ENCODE peak calls at places on chromosomes 6 and 20, in eight cellular contexts. I is SK-N-SH, P is OCI-LY7, K is PC-3, S is GM23248, D is HCT116, R is hepatocyte, J is neural progenitor cell. G is an unnamed sample.

GRCh38 chr6:45327956-45328522 is at the start of gene RUNX2:
- DNase-seq in J (no peak), K (peak), S (peak), D (no peak), R (peak), P (no peak), I (no peak), G (peak)

GRCh38 chr20:36919715-36920333 is 31.7 kb downstream of the SAMHD1 start:
- DNase-seq in I (peak), K (peak), P (peak), R (peak), S (peak), J (peak), D (peak), G (peak)

GRCh38 chr20:2889797-2890196 is 16.5 kb downstream of the PTPRA start:
- DNase-seq in S (no peak), D (no peak), R (no peak), I (no peak), P (no peak), K (no peak), J (no peak), G (no peak)

GRCh38 chr6:137601471-137601870 is 107.3 kb upstream of the OLIG3 start:
- DNase-seq in J (no peak), D (no peak), I (no peak), K (no peak), P (no peak), S (no peak), R (no peak), G (no peak)

GRCh38 chr20:41854765-41855164 is 236.6 kb upstream of the CHD6 start:
- DNase-seq in S (peak), R (peak), K (peak), J (no peak), D (no peak), P (no peak), I (no peak), G (no peak)

GRCh38 chr6:35425284-35425683 is 26.9 kb upstream of the FANCE start:
- DNase-seq in J (peak), K (peak), D (no peak), P (no peak), I (no peak), S (peak), R (no peak), G (no peak)

GRCh38 chr6:168440520-168441433 is at the start of gene SMOC2:
- DNase-seq in P (no peak), I (peak), J (peak), S (no peak), R (peak), K (no peak), D (no peak), G (peak)

GRCh38 chr20:13397300-13397724 is 176.2 kb downstream of the ISM1 start:
- DNase-seq in R (no peak), S (peak), I (no peak), J (no peak), D (no peak), K (no peak), P (no peak), G (no peak)

GRCh38 chr6:15242937-15243614 is 2.8 kb upstream of the JARID2 start:
- DNase-seq in S (no peak), J (peak), P (no peak), I (no peak), R (no peak), D (no peak), K (no peak), G (peak)

GRCh38 chr6:21987501-21987957 is 309.3 kb downstream of the PRL start:
- DNase-seq in D (peak), I (peak), K (peak), J (peak), P (no peak), R (peak), S (peak), G (peak)

GRCh38 chr6:108897371-108897770 is 49.1 kb downstream of the ARMC2 start:
- DNase-seq in P (no peak), R (no peak), J (no peak), I (no peak), S (peak), K (peak), D (peak), G (no peak)

GRCh38 chr20:20895537-20895936 is 183.1 kb upstream of the RALGAPA2 start:
- DNase-seq in D (no peak), R (no peak), P (no peak), K (no peak), S (no peak), I (no peak), J (no peak), G (no peak)

GRCh38 chr20:57473246-57474042 is 51.5 kb downstream of the CTCFL start:
- DNase-seq in J (no peak), P (peak), K (no peak), I (no peak), D (no peak), R (no peak), S (no peak), G (peak)

GRCh38 chr6:56424068-56424467 is 176.7 kb upstream of the COL21A1 start:
- DNase-seq in S (no peak), D (no peak), R (no peak), P (no peak), J (no peak), K (no peak), I (no peak), G (no peak)

GRCh38 chr6:24340998-24341934 is 16.6 kb downstream of the DCDC2 start:
- DNase-seq in J (no peak), K (peak), S (peak), R (peak), I (no peak), P (no peak), D (no peak), G (no peak)

DNA sequence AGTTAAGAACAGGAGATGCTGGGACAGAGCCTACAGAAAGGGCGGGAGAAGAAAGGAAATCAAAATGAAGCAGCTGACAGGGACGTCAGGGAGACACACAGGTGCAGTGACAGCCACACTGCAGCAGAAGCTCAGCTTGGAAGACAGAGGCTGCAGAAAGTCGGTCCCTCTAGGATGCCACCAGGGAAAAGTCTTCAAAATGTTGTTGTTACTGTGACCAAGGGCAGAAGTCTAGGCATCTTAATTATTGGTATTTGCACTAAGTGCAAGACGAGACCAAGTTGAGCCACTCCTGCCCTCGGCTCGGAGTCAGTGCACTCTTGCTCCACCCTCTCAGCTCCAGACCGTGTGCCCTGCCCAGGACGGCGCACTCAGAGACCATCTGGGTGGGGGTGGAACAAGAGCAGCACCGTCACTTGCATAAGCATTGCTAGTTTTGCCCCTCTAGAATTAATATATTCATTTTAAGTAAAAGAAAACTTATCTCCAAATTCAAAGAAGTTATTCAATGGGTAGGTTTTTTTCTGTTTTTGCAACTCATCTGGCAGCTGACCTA is 2.6 kb downstream of the PRR18 start:
- DNase-seq in R (no peak), D (no peak), I (no peak), P (no peak), S (no peak), J (no peak), K (no peak), G (no peak)
- TF ChIP-seq EZH2phosphoT487 in R (no peak), D (no peak), I (no peak), P (no peak), S (no peak), J (no peak), K (no peak), G (no peak)

DNA sequence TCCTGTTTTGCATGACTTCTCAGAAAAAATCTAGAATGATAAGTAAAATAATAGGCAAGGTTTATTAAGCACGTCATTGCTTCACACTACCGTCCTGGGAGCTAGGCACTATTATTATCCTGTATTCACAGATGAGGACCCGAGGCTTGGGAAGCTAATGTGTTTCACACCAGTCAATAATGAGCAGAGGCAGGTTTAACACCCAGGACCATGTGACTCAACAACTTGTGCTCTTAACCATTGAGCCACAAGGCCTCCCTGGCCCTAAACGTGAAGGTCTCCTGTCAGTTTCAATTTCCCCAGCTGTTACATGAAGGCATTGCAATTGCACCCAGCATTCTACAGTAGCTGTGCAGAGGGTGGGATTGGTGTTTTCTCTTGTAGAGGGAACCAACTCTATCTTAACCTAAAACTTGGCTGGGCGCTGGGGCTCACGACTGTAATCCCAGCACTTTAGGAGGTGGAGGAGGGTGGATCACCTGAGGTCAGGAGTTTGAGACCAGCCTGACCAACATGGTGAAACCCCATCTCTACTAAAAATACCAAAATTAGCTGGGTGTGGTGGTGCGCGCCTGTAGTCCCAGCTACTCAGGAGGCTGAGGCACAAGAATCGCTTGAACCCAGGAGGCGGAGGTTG is 191.2 kb downstream of the BCAS1 start:
- DNase-seq in D (no peak), R (no peak), S (no peak), P (no peak), I (no peak), K (no peak), J (no peak), G (no peak)
- H2AFZ ChIP-seq in D (no peak), R (no peak), S (no peak), P (no peak), I (no peak), K (no peak), J (no peak), G (no peak)

GRCh38 chr6:1700283-1700967 is 90.7 kb downstream of the FOXC1 start:
- DNase-seq in S (no peak), K (no peak), I (peak), R (no peak), J (no peak), P (no peak), D (no peak), G (no peak)
- TF ChIP-seq EZH2phosphoT487 in S (no peak), K (no peak), I (no peak), R (no peak), J (no peak), P (no peak), D (no peak), G (no peak)

GRCh38 chr20:17852323-17852722 is 116.3 kb downstream of the SNX5 start:
- DNase-seq in P (no peak), K (no peak), J (no peak), S (no peak), D (no peak), R (peak), I (no peak), G (no peak)
- H2AFZ ChIP-seq in P (no peak), K (no peak), J (no peak), S (no peak), D (no peak), R (no peak), I (no peak), G (peak)

GRCh38 chr6:16766043-16766521 is 4.8 kb upstream of the ATXN1 start:
- DNase-seq in I (no peak), K (peak), R (peak), S (peak), P (no peak), J (no peak), D (peak), G (no peak)
- TF ChIP-seq EZH2phosphoT487 in I (no peak), K (no peak), R (no peak), S (peak), P (no peak), J (no peak), D (no peak), G (no peak)

GRCh38 chr6:6332240-6332639 is 11.8 kb upstream of the F13A1 start:
- DNase-seq in R (no peak), K (no peak), I (no peak), J (no peak), S (no peak), D (no peak), P (peak), G (no peak)
- H2AFZ ChIP-seq in R (no peak), K (no peak), I (no peak), J (no peak), S (no peak), D (no peak), P (no peak), G (no peak)

GRCh38 chr20:19213946-19214490 is 1.6 kb downstream of the SLC24A3 start:
- DNase-seq in I (no peak), J (no peak), K (no peak), P (no peak), R (no peak), D (no peak), S (no peak), G (no peak)

GRCh38 chr20:19211252-19211651 is 1.2 kb upstream of the SLC24A3 start:
- DNase-seq in K (no peak), P (no peak), R (no peak), I (no peak), D (no peak), S (no peak), J (no peak), G (no peak)

GRCh38 chr20:19210426-19211155 is 1.9 kb upstream of the SLC24A3 start:
- DNase-seq in K (no peak), J (no peak), R (no peak), S (peak), I (no peak), P (no peak), D (no peak), G (no peak)

GRCh38 chr20:19211661-19212523 is 550 bp upstream of the SLC24A3 start:
- DNase-seq in P (no peak), S (peak), K (no peak), J (peak), I (peak), R (peak), D (no peak), G (peak)

DNA sequence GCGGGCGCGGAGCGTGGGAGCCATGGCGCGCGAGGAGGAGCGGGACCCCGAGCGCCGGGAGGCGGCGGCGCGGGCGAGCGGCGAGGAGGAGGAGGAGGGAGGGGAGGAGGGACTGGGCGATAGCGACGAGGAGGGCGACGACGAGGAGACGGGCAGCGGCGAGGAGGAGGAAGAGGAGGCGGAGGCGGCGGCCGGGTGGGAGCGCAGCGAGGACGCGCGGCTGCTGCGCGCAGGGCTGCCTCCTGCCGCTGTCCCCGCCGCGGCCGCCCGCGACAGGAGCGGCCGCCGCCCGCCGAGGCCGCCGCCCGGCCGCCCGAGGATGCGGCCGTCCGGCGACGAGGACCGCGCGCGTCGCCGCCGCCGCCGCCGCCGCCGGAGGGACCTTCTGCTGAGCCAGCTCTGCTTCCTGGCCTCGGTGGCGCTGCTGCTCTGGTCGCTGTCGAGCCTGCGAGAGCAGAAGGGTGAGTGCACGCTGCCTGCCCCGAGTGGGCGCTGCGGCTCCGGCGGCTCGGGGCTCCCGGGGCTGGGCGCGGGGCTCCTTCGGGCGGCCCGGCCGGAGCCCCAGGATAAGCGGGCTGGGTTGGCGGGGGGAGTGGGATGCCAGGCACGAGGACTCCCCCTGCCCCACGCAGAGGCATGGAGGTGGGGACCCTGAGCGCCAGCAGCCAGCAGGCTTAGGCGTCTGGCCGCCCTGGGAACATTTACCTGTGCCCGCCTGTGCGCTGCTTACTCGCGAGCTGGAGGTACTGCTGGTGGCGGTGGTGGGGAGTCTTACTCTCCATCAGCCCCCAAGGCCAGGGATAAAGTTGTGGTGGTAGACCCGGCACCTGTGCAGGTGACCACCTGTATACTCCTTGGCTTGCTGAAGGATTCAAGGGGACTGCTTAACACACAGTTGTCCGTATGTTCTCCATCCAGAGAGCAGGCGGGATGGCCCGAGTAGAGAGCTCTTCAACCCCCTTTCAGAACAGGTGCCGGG is at the start of gene SLC24A3:
- DNase-seq in J (peak), D (no peak), S (peak), R (peak), K (peak), I (peak), P (no peak), G (peak)
- TF ChIP-seq EZH2phosphoT487 in J (peak), D (no peak), S (peak), R (no peak), K (no peak), I (no peak), P (no peak), G (no peak)

G was measured in GM23338.